ENCODE peak calls at places on chromosomes 5 and 9, in five cellular contexts. P is transverse colon, O is epithelial cell of esophagus, L is fibroblast of villous mesenchyme, R is colonic mucosa. A is an unnamed sample.

GRCh38 chr9:6215562-6215961 is at the start of gene IL33:
- DNase-seq in O (no peak), R (no peak), P (no peak), L (peak), A (peak)

GRCh38 chr5:168979140-168979539 is 321.8 kb downstream of the SLIT3 start:
- DNase-seq in O (no peak), P (no peak), L (no peak), R (no peak), A (no peak)

GRCh38 chr9:114434878-114435311 is 47.1 kb upstream of the AKNA start:
- DNase-seq in R (no peak), L (peak), P (no peak), O (peak), A (peak)

GRCh38 chr9:93125331-93125894 is 8.6 kb downstream of the NINJ1 start:
- DNase-seq in O (no peak), P (peak), L (no peak), R (no peak), A (no peak)

GRCh38 chr5:157180374-157181264 is at the start of gene ITK:
- DNase-seq in R (no peak), L (no peak), P (peak), O (no peak), A (no peak)

GRCh38 chr9:88536951-88537742 is 2.2 kb downstream of the NXNL2 start:
- DNase-seq in P (no peak), O (no peak), L (peak), R (no peak), A (no peak)

GRCh38 chr5:12870870-12871539 is 966.8 kb upstream of the CTNND2 start:
- DNase-seq in L (no peak), O (no peak), R (no peak), P (no peak), A (no peak)

GRCh38 chr9:133371261-133371711 is 4.6 kb downstream of the SURF4 start:
- DNase-seq in O (peak), P (no peak), L (no peak), R (no peak), A (peak)

GRCh38 chr5:107893642-107894041 is 222.9 kb upstream of the EFNA5 start:
- DNase-seq in R (no peak), L (peak), O (peak), P (no peak), A (peak)

GRCh38 chr5:53884844-53885243 is 324.4 kb downstream of the NDUFS4 start:
- DNase-seq in P (no peak), O (no peak), R (no peak), L (no peak), A (peak)

GRCh38 chr5:53884411-53884810 is 324.0 kb downstream of the NDUFS4 start:
- DNase-seq in L (no peak), R (no peak), O (no peak), P (no peak), A (no peak)

GRCh38 chr5:53879708-53880356 is 319.4 kb downstream of the NDUFS4 start:
- DNase-seq in P (no peak), O (no peak), L (no peak), R (no peak), A (no peak)

GRCh38 chr5:53878015-53878414 is 317.6 kb downstream of the NDUFS4 start:
- DNase-seq in R (no peak), O (no peak), L (no peak), P (no peak), A (no peak)

GRCh38 chr5:53882637-53883036 is 322.2 kb downstream of the NDUFS4 start:
- DNase-seq in L (no peak), P (no peak), R (no peak), O (no peak), A (peak)
- H3K4me3 ChIP-seq in L (no peak), P (no peak), R (no peak), O (no peak), A (no peak)

DNA sequence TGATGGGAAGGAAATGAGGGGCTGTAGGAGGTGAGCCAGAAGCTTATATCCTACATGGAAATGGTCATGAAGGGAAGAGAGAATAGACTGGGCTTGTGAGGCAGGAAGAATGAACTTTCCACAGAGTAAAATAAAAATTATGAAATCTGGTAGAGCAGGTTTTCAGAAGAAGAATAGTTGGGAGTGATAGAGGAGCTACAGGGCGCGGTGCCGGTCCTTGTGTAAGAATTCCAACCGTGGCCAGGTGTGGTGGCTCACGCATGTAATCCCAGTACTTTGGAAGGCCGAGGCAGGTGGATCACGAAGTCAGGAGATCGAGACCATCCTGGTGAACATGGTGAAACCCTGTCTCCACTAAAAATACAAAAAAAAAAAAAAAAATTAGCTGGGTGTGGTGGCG is 8.9 kb upstream of the UNC13B start:
- DNase-seq in P (no peak), R (no peak), O (peak), L (no peak), A (no peak)
- TF ChIP-seq CTCF in P (no peak), R (no peak), O (no peak), L (no peak), A (no peak)

GRCh38 chr5:93578179-93578812 is 2.7 kb downstream of the NR2F1-AS1 start:
- DNase-seq in R (no peak), P (no peak), O (peak), L (peak), A (peak)
- H3K4me3 ChIP-seq in R (no peak), P (no peak), O (no peak), L (peak), A (peak)

DNA sequence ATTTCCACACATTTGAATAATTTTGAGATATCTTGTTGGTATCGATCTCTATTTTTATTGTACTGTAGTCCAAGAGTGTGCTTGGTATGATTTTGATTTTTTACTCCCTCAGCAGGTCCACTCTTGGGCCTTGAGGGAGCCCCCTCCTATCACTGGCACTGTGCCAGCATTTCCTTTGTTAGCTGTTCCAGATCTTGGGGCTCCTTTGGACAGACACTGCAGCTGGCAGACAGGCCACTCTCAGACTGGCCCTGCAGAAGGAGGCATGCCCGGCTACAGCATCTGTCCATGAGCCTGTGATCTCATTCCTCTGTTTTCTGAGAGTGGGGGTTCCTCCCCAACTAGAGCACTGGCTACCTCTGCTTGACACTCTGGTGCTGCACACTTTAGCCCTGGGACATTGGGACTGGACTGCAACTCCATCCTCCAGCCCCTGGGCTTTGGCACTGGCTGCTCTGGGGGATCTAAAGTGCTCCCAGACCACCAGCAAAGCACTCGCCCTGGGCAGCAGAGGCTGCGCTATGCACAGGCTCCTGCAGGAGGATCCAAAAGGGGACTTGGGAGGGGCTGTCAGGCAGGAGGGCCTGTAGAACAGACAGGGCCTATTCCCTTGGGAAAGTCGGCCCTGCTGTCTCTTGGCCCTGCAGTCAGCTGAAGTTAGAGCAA is 271.3 kb upstream of the DMAC1 start:
- DNase-seq in P (no peak), R (no peak), O (no peak), L (no peak), A (no peak)
- TF ChIP-seq CTCF in P (no peak), R (no peak), O (no peak), L (no peak), A (no peak)